ENCODE peak calls at places on chromosomes 2 and 18, in nine cellular contexts. L is foreskin fibroblast; R is stimulated activated CD4-positive, alpha-beta T cell treated with anti-CD3 and anti-CD28 coated beads, Interleukin-2, amount 100 ng/mL, for 24 hours; O is AG20443; G is NCI-H446 treated with DMSO at 0.1 percent for 48 hours; D is HFF-Myc; F is GM03348; M is activated CD4-positive, alpha-beta T cell treated with anti-CD3 and anti-CD28 coated beads for 1 hour; C is posterior vena cava. Z is an unnamed sample.

GRCh38 chr2:26970928-26971627 is 641 bp downstream of the MAPRE3 start:
- DNase-seq in L (no peak), R (peak), O (peak), G (no peak), D (no peak), F (peak), M (no peak), C (no peak), Z (peak)

GRCh38 chr18:44153976-44154375 is 526.7 kb upstream of the SETBP1 start:
- DNase-seq in L (no peak), R (no peak), O (no peak), G (no peak), D (no peak), F (no peak), M (no peak), C (no peak), Z (no peak)

GRCh38 chr2:198096965-198097364 is 292.6 kb downstream of the PLCL1 start:
- DNase-seq in L (no peak), R (no peak), O (no peak), G (no peak), D (no peak), F (no peak), M (no peak), C (no peak), Z (no peak)

GRCh38 chr2:160533482-160533881 is 39.9 kb upstream of the RBMS1 start:
- DNase-seq in L (no peak), R (no peak), O (peak), G (no peak), D (no peak), F (no peak), M (no peak), C (no peak), Z (no peak)

GRCh38 chr2:179556425-179556824 is 291.8 kb upstream of the SESTD1 start:
- DNase-seq in L (no peak), R (no peak), O (no peak), G (no peak), D (no peak), F (no peak), M (no peak), C (no peak), Z (no peak)

GRCh38 chr18:44974174-44974573 is 293.5 kb downstream of the SETBP1 start:
- DNase-seq in L (no peak), R (no peak), O (no peak), G (no peak), D (no peak), F (no peak), M (no peak), C (no peak), Z (no peak)

GRCh38 chr2:180203972-180204371 is 196.9 kb upstream of the CWC22 start:
- DNase-seq in L (peak), R (no peak), O (peak), G (no peak), D (no peak), F (peak), M (no peak), C (peak), Z (peak)

GRCh38 chr2:8549942-8550341 is 131.9 kb upstream of the ID2 start:
- DNase-seq in L (no peak), R (no peak), O (no peak), G (no peak), D (no peak), F (no peak), M (no peak), C (no peak), Z (peak)

GRCh38 chr2:38991899-38992298 is 102.2 kb downstream of the ARHGEF33 start:
- DNase-seq in L (no peak), R (no peak), O (no peak), G (no peak), D (no peak), F (no peak), M (no peak), C (no peak), Z (no peak)

GRCh38 chr2:9382604-9383235 is 40.6 kb downstream of the ITGB1BP1 start:
- DNase-seq in L (no peak), R (no peak), O (no peak), G (no peak), D (no peak), F (no peak), M (no peak), C (peak), Z (peak)

GRCh38 chr2:6103949-6104348 is 411.8 kb downstream of the SOX11 start:
- DNase-seq in L (no peak), R (peak), O (no peak), G (no peak), D (no peak), F (no peak), M (no peak), C (no peak), Z (no peak)

GRCh38 chr2:24886114-24886501 is 33.9 kb downstream of the ADCY3 start:
- DNase-seq in L (no peak), R (no peak), O (peak), G (no peak), D (no peak), F (no peak), M (no peak), C (no peak), Z (no peak)

GRCh38 chr2:46118656-46119338 is 178.4 kb upstream of the EPAS1 start:
- DNase-seq in L (no peak), R (no peak), O (no peak), G (no peak), D (no peak), F (no peak), M (no peak), C (no peak), Z (no peak)

Z was measured in osteoblast.